ENCODE peak calls at places on chromosomes 2 and 18, in nine cellular contexts. A is lower lobe of right lung, R is ovary, L is lung, S is aorta, H is IMR-90, O is psoas muscle, Y is mesendoderm, P is iPS DF 6.9. E is an unnamed sample.

GRCh38 chr18:52152036-52152435 is 188.0 kb upstream of the DCC start:
- DNase-seq in A (no peak), L (no peak), P (no peak), H (no peak), S (no peak), O (no peak), R (no peak), Y (no peak), E (no peak)

GRCh38 chr18:61400714-61401113 is 67.5 kb downstream of the CDH20 start:
- DNase-seq in H (peak; percentile 75), A (no peak), P (no peak), L (no peak), R (no peak), S (no peak), O (no peak), Y (no peak), E (no peak)

GRCh38 chr2:123303735-123304134 is 721.4 kb upstream of the CNTNAP5 start:
- DNase-seq in A (no peak), H (peak; percentile 0), P (no peak), O (no peak), R (no peak), Y (peak; percentile 31), L (no peak), S (no peak), E (no peak)

GRCh38 chr2:112483821-112484220 is 1.9 kb downstream of the TTL start:
- DNase-seq in L (no peak), Y (no peak), O (no peak), S (no peak), H (no peak), R (no peak), P (no peak), A (no peak), E (no peak)

GRCh38 chr2:28055325-28055970 is 164.9 kb downstream of the BABAM2 start:
- DNase-seq in P (no peak), A (no peak), H (peak; percentile 55), S (no peak), Y (no peak), L (no peak), O (no peak), R (no peak), E (no peak)

GRCh38 chr2:229254206-229254605 is 16.9 kb downstream of the PID1 start:
- DNase-seq in S (no peak), A (no peak), R (no peak), Y (no peak), P (no peak), O (no peak), L (no peak), H (no peak), E (no peak)

GRCh38 chr2:201891676-201892075 is 85.3 kb downstream of the CDK15 start:
- DNase-seq in S (no peak), H (no peak), Y (no peak), A (no peak), L (no peak), O (no peak), R (no peak), P (no peak), E (no peak)

GRCh38 chr18:6294119-6294784 is 120.5 kb downstream of the L3MBTL4 start:
- DNase-seq in P (no peak), R (no peak), A (no peak), H (no peak), L (no peak), O (no peak), S (no peak), Y (peak; percentile 22), E (no peak)

GRCh38 chr2:200406379-200406778 is 99.9 kb downstream of the SPATS2L start:
- DNase-seq in A (no peak), H (peak; percentile 24), O (no peak), Y (no peak), S (no peak), P (no peak), R (no peak), L (no peak), E (no peak)

GRCh38 chr2:128017561-128017960 is 10.3 kb downstream of the SAP130 start:
- DNase-seq in H (no peak), P (no peak), Y (no peak), O (no peak), A (no peak), L (no peak), S (no peak), R (no peak), E (no peak)

GRCh38 chr18:21330122-21330701 is 88.2 kb downstream of the GREB1L start:
- DNase-seq in O (peak; percentile 15), S (no peak), Y (peak; percentile 49), A (no peak), H (no peak), P (no peak), L (no peak), R (no peak), E (peak; percentile 17)

GRCh38 chr18:77316641-77317040 is 67.0 kb downstream of the GALR1 start:
- DNase-seq in S (no peak), R (no peak), P (no peak), Y (no peak), O (no peak), A (no peak), L (no peak), H (no peak), E (no peak)

GRCh38 chr18:43180814-43181213 is 65.3 kb upstream of the RIT2 start:
- DNase-seq in O (no peak), R (no peak), A (no peak), H (no peak), L (no peak), Y (no peak), P (no peak), S (no peak), E (no peak)

GRCh38 chr18:37493352-37493935 is 72.2 kb downstream of the CELF4 start:
- DNase-seq in R (no peak), H (no peak), O (no peak), S (no peak), Y (peak; percentile 64), A (no peak), P (no peak), L (no peak), E (no peak)

GRCh38 chr18:34358923-34359322 is 134.2 kb upstream of the NOL4 start:
- DNase-seq in L (no peak), S (no peak), Y (peak; percentile 10), A (no peak), O (no peak), P (no peak), R (no peak), H (no peak), E (no peak)

GRCh38 chr18:57780318-57781127 is 22.6 kb downstream of the ATP8B1 start:
- DNase-seq in O (no peak), S (no peak), L (no peak), A (no peak), H (peak; percentile 94), P (no peak), R (no peak), Y (peak; percentile 62), E (no peak)
- H3K4me1 ChIP-seq in O (peaks cover 60% of the 10 kb centered on the region), S (peaks cover 17% of the 10 kb centered on the region), L (peaks cover 12% of the 10 kb centered on the region), A (peaks cover 47% of the 10 kb centered on the region), H (peaks cover 21% of the 10 kb centered on the region), P (no peaks in the 10 kb centered on the region), R (peaks cover 5% of the 10 kb centered on the region), Y (peaks cover 14% of the 10 kb centered on the region), E (peaks cover 24% of the 10 kb centered on the region)

DNA sequence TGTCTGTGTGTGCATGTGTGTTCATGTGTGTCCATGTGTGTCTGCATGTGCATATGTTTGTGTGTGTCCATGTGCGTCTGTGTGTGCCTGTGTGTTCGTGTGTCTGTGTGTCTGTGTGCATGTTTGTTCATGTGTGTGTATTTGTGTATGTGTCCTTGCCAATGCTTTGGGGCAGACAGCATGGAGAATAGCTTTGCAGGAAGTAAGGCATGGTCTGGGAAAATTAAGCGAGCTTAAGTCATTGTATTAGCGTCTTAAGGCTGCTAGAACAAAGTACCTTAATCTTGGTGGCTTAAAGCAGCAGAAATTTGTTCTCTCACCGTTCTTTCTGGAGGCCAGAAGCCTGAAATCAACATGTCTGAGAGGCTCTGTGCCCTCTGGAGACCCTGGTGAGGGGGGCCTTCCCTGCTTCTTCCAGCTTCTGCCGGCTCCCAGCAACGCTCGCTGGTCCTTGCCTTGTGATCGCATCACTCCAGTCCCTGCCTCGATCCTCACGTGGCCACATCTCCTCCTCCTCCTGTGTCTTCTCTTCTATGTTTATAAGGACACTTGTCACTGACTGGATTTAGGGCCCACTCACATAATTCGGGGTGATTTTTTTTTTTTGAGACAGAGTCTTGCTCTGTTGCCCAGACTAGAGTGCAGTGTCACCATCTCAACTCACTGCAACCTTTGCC is 3.8 kb downstream of the NEU2 start:
- DNase-seq in A (no peak), O (no peak), S (peak; percentile 55), P (no peak), Y (no peak), H (no peak), R (no peak), L (no peak), E (no peak)
- H3K4me1 ChIP-seq in A (no peaks in the 10 kb centered on the region), O (no peaks in the 10 kb centered on the region), S (no peaks in the 10 kb centered on the region), P (no peaks in the 10 kb centered on the region), Y (no peaks in the 10 kb centered on the region), H (no peaks in the 10 kb centered on the region), R (no peaks in the 10 kb centered on the region), L (no peaks in the 10 kb centered on the region), E (no peaks in the 10 kb centered on the region)

DNA sequence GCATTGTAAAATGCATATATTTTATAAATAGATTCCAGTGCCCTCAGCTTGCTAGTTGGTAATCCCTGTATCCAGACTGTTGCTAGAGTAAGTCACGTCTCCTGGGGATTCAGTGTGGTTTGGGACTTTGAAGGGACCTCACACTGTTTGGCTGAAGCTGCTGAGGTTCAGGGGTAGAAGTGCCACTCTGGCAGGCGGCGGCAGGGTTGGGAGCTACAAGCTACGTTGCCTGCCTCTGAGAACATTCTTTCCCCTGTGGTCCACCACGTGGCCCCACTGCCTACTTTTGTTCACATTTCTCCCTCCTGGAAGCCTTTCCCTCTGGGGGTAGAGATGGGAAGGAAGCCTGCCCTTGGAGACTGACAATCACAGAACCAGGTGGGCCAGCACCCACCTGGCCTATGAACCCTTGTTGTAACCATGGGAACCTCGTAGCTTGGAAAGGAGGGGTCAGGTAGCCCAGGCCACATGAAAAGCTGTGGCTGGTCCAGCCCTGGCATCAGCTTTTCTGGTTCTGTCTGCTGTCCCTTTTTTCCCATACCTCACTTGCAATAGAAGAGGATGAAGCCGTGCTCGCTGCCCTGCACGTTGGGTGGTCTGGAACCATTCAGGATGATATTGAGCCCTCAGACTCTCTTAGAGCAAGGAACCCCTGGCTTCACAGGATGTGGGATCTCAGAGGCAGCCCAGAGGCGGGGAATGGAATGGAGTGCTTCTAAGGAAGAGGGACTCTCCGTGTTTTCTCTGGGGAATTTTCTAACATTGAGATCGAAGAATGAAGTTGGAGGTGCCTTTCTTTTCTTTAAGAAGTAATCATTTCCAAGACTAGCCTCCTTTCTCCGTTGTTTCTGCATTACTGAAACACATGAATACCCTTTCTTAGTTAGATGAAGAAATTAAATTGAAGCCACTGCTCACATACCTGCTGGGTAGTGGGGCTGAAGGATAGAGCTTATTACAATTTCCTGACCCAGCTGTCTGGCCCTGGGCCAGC is 3.0 kb downstream of the RNF144A start:
- DNase-seq in R (no peak), Y (no peak), P (no peak), L (no peak), S (no peak), A (no peak), H (no peak), O (no peak), E (no peak)
- H3K4me1 ChIP-seq in R (peaks cover 14% of the 10 kb centered on the region), Y (peaks cover 4% of the 10 kb centered on the region), P (peaks cover 5% of the 10 kb centered on the region), L (peaks cover 17% of the 10 kb centered on the region), S (no peaks in the 10 kb centered on the region), A (peaks cover 29% of the 10 kb centered on the region), H (no peaks in the 10 kb centered on the region), O (peaks cover 46% of the 10 kb centered on the region), E (no peaks in the 10 kb centered on the region)

DNA sequence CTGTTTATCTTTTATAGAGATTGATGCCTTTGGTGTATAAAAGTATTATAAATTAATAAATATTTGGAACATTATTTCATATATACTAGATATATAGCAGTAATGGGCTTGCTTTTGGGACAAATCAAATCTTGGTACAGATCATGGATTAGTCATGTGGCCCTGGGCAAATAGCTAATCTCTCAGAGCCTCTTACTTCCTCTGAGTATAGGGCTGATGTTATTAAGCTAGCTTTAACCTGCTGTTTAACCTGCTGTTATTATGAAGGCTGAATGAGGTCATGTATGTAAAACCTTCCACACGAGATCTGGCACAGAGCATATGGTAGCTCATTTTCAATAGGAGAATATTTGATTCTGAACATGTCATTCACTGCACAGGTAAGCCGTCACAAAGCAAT is 5.7 kb downstream of the ITGB6 start:
- DNase-seq in S (no peak), H (no peak), L (no peak), Y (no peak), P (no peak), R (no peak), O (no peak), A (no peak), E (no peak)
- H3K4me1 ChIP-seq in S (no peaks in the 10 kb centered on the region), H (no peaks in the 10 kb centered on the region), L (peaks cover 3% of the 10 kb centered on the region), Y (peaks cover 2% of the 10 kb centered on the region), P (no peaks in the 10 kb centered on the region), R (no peaks in the 10 kb centered on the region), O (peaks cover 21% of the 10 kb centered on the region), A (no peaks in the 10 kb centered on the region), E (no peaks in the 10 kb centered on the region)